ENCODE peak calls at places on chromosomes 4 and X, in eight cellular contexts. C, S, J, W, T, O, D and N are unnamed samples.

GRCh38 chrX:29941292-29941691 is 274.1 kb upstream of the MAGEB2 start:
- DNase-seq in C (no peak), O (no peak), D (no peak), W (no peak), J (no peak), T (no peak), S (no peak), N (no peak)

GRCh38 chrX:11953615-11954014 is 184.7 kb upstream of the FRMPD4 start:
- DNase-seq in J (no peak), O (no peak), C (peak; percentile 95), S (no peak), W (no peak), T (no peak), D (no peak), N (no peak)

GRCh38 chrX:108064001-108064400 is 19.1 kb downstream of the VSIG1 start:
- DNase-seq in W (no peak), O (no peak), D (no peak), T (no peak), C (no peak), S (no peak), J (no peak), N (no peak)

GRCh38 chrX:64218023-64218422 is 12.4 kb downstream of the ASB12 start:
- DNase-seq in T (no peak), S (no peak), C (no peak), J (no peak), W (no peak), O (no peak), D (no peak), N (no peak)

GRCh38 chr4:98662619-98663225 is 4.3 kb upstream of the TSPAN5 start:
- DNase-seq in C (no peak), J (no peak), T (no peak), S (no peak), O (no peak), W (no peak), D (no peak), N (no peak)

GRCh38 chr4:10524196-10524833 is 67.1 kb upstream of the ZNF518B start:
- DNase-seq in D (no peak), S (no peak), C (no peak), O (no peak), W (no peak), T (no peak), J (no peak), N (no peak)

GRCh38 chr4:78629991-78630541 is 78.5 kb downstream of the ANXA3 start:
- DNase-seq in W (no peak), J (no peak), O (no peak), T (no peak), S (no peak), D (no peak), C (no peak), N (no peak)

GRCh38 chrX:155068165-155068564 is 2.8 kb downstream of the CMC4 start:
- DNase-seq in D (no peak), T (no peak), S (no peak), C (peak; percentile 60), O (no peak), J (no peak), W (no peak), N (peak; percentile 63)

GRCh38 chr4:64407000-64407399 is 2.2 kb downstream of the TECRL start:
- DNase-seq in T (no peak), J (no peak), O (no peak), C (no peak), W (no peak), D (no peak), S (no peak), N (no peak)

GRCh38 chrX:1264556-1264955 is 4.1 kb upstream of the CSF2RA start:
- DNase-seq in O (no peak), S (no peak), C (peak; percentile 58), D (no peak), J (no peak), T (no peak), W (no peak), N (no peak)

GRCh38 chr4:45985038-45985437 is 138.8 kb downstream of the GABRG1 start:
- DNase-seq in W (no peak), C (no peak), S (no peak), T (no peak), O (no peak), J (no peak), D (no peak), N (no peak)

GRCh38 chr4:93730760-93731159 is 97.8 kb upstream of the ATOH1 start:
- DNase-seq in D (no peak), W (no peak), O (no peak), C (no peak), J (no peak), S (no peak), T (no peak), N (no peak)

GRCh38 chr4:153345011-153345981 is 808 bp downstream of the MND1 start:
- DNase-seq in S (peak; percentile 66), T (no peak), D (peak; percentile 17), J (peak; percentile 21), C (peak; percentile 57), W (peak; percentile 12), O (no peak), N (peak; percentile 19)

GRCh38 chr4:82784615-82785247 is 13.9 kb downstream of the SCD5 start:
- DNase-seq in C (no peak), D (no peak), S (no peak), J (no peak), W (no peak), O (no peak), T (no peak), N (no peak)

GRCh38 chr4:174999407-174999806 is 81.2 kb downstream of the ADAM29 start:
- DNase-seq in T (no peak), W (no peak), J (no peak), S (no peak), D (no peak), C (peak; percentile 3), O (no peak), N (no peak)

GRCh38 chr4:127965803-127966175 is 583 bp downstream of the ABHD18 start:
- DNase-seq in S (peak; percentile 76), T (peak; percentile 55), W (no peak), J (peak; percentile 52), O (no peak), C (peak; percentile 42), D (peak; percentile 48), N (peak; percentile 10)

GRCh38 chr4:4426511-4427477 is 39.9 kb downstream of the NSG1 start:
- DNase-seq in W (no peak), S (peak; percentile 51), J (no peak), D (no peak), C (no peak), O (no peak), T (no peak), N (no peak)

GRCh38 chrX:119676949-119677653 is 15.9 kb downstream of the SEPTIN6 start:
- DNase-seq in J (no peak), O (no peak), S (no peak), W (no peak), C (no peak), D (no peak), T (no peak), N (no peak)

GRCh38 chr4:145732895-145733880 is 53.2 kb downstream of the C4orf51 start:
- DNase-seq in D (peak; percentile 88), C (peak; percentile 83), S (peak; percentile 98), W (peak; percentile 94), O (peak; percentile 95), T (peak; percentile 97), J (peak; percentile 76), N (peak; percentile 58)
- TF ChIP-seq POLR2A in D (peak; percentile 32), C (peak; percentile 16), S (peak; percentile 83), W (peak; percentile 85), O (peak; percentile 72), T (peak; percentile 76), J (no peak), N (peak; percentile 52)

DNA sequence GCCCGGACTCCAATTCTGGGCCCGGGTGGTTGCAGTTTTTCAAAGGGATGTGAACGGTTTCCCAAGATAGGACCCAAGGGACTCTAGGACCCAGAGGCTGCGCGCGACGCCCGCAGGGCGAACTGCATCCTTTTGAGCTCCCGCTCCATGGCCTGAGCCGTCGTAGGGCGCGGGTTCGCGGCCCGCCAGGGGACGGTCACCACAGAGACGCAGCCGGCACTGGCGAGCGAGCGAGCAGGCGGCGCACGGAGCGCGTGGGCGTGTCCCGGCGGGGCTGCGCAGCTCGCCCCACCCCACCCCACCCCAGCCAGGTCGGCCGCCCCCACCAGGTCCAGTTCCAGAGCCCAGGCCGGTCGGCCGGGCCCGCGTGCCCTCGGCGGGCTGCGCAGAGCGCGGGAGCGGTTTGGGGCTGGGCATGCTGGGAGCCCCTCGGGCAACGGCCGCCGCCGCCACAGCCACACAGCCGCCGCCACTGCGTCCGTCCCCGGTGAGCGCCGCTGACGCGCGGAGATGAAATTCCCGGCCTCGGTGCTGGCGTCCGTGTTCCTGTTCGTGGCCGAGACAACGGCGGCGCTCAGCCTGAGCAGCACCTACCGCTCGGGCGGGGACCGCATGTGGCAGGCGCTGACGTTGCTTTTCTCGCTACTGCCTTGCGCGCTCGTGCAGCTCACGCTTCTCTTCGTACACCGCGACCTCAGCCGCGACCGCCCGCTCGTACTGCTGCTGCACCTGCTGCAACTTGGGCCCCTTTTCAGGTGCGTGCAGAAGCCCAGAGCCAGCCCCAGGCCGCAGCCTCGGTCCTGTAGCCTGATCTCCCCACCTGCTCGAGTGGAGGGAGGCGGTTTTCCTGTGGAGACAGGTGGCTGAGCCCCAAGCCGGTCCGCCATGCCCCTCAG is at the start of gene XK:
- DNase-seq in D (peak; percentile 6), J (peak; percentile 71), W (peak; percentile 19), T (peak; percentile 58), S (peak; percentile 76), O (peak; percentile 28), C (peak; percentile 76), N (peak; percentile 29)
- TF ChIP-seq POLR2A in D (no peak), J (peak; percentile 45), W (no peak), T (no peak), S (no peak), O (no peak), C (peak; percentile 50), N (no peak)

GRCh38 chrX:104112326-104112951 is at the start of gene ZCCHC18:
- DNase-seq in W (peak; percentile 60), O (peak; percentile 54), S (peak; percentile 78), J (no peak), D (peak; percentile 51), T (peak; percentile 66), C (peak; percentile 4), N (peak; percentile 41)
- TF ChIP-seq POLR2A in W (no peak), O (no peak), S (no peak), J (no peak), D (peak; percentile 55), T (peak; percentile 33), C (no peak), N (peak; percentile 14)

GRCh38 chr4:102503831-102504786 is 3.0 kb downstream of the NFKB1 start:
- DNase-seq in O (no peak), T (no peak), S (no peak), W (no peak), J (no peak), C (no peak), D (no peak), N (no peak)

GRCh38 chr4:102500371-102501175 is 586 bp upstream of the NFKB1 start:
- DNase-seq in T (peak; percentile 71), O (peak; percentile 52), C (peak; percentile 37), S (peak; percentile 78), W (peak; percentile 68), D (no peak), J (no peak), N (peak; percentile 12)

GRCh38 chr4:102501176-102501634 is at the start of gene NFKB1:
- DNase-seq in W (peak; percentile 55), O (peak; percentile 54), S (peak; percentile 82), T (peak; percentile 79), J (no peak), C (peak; percentile 76), D (peak; percentile 38), N (peak; percentile 35)

GRCh38 chr4:102503301-102503746 is 2.2 kb downstream of the NFKB1 start:
- DNase-seq in W (no peak), O (no peak), J (no peak), D (no peak), C (peak; percentile 17), S (no peak), T (no peak), N (no peak)

GRCh38 chr4:102501635-102502382 is 650 bp downstream of the NFKB1 start:
- DNase-seq in C (peak; percentile 83), O (peak; percentile 76), D (peak; percentile 32), T (peak; percentile 82), W (peak; percentile 74), S (peak; percentile 90), J (peak; percentile 75), N (peak; percentile 35)
- TF ChIP-seq POLR2A in C (peak; percentile 44), O (peak; percentile 25), D (peak; percentile 82), T (no peak), W (peak; percentile 48), S (peak; percentile 18), J (peak; percentile 21), N (peak; percentile 60)